ENCODE peak calls at places on chromosome 15, in five cellular contexts. One of them, this sample, is unnamed.

GRCh38 chr15:92149029-92149428 is 244.7 kb upstream of the ST8SIA2 start:
- DNase-seq in GM23338: no peak
- DNase-seq in HCT116: no peak
- DNase-seq in A549: no peak
- DNase-seq in HepG2: no peak
- DNase-seq in this sample: no peak

GRCh38 chr15:38252481-38253311 is at the start of gene SPRED1:
- DNase-seq in HepG2: peak; percentile 14
- DNase-seq in GM23338: peak; percentile 57
- DNase-seq in A549: no peak
- DNase-seq in HCT116: no peak
- DNase-seq in this sample: no peak

GRCh38 chr15:56149071-56149470 is 94.6 kb downstream of the RFX7 start:
- DNase-seq in HCT116: no peak
- DNase-seq in A549: no peak
- DNase-seq in HepG2: no peak
- DNase-seq in GM23338: no peak
- DNase-seq in this sample: no peak

GRCh38 chr15:36024066-36024465 is 478.1 kb upstream of the DPH6 start:
- DNase-seq in A549: no peak
- DNase-seq in HepG2: no peak
- DNase-seq in GM23338: no peak
- DNase-seq in HCT116: no peak
- DNase-seq in this sample: no peak

GRCh38 chr15:34360298-34360697 is 6.7 kb downstream of the LPCAT4 start:
- DNase-seq in HepG2: no peak
- DNase-seq in A549: peak; percentile 23
- DNase-seq in GM23338: peak; percentile 71
- DNase-seq in HCT116: peak; percentile 56
- DNase-seq in this sample: no peak

GRCh38 chr15:71291723-71292122 is 176.5 kb downstream of the THSD4 start:
- DNase-seq in HCT116: no peak
- DNase-seq in GM23338: no peak
- DNase-seq in HepG2: no peak
- DNase-seq in A549: no peak
- DNase-seq in this sample: no peak

GRCh38 chr15:99131441-99132023 is 26.7 kb downstream of the SYNM start:
- DNase-seq in HepG2: peak; percentile 83
- DNase-seq in A549: no peak
- DNase-seq in HCT116: no peak
- DNase-seq in GM23338: no peak
- DNase-seq in this sample: no peak

GRCh38 chr15:45941367-45941766 is 306.5 kb downstream of the SQOR start:
- DNase-seq in GM23338: no peak
- DNase-seq in A549: no peak
- DNase-seq in HCT116: no peak
- DNase-seq in HepG2: peak; percentile 3
- DNase-seq in this sample: no peak

GRCh38 chr15:81254277-81255265 is 57.9 kb downstream of the IL16 start:
- DNase-seq in GM23338: no peak
- DNase-seq in HepG2: no peak
- DNase-seq in HCT116: no peak
- DNase-seq in A549: no peak
- DNase-seq in this sample: no peak

GRCh38 chr15:85745525-85745924 is 49.2 kb downstream of the KLHL25 start:
- DNase-seq in GM23338: no peak
- DNase-seq in A549: no peak
- DNase-seq in HCT116: no peak
- DNase-seq in HepG2: no peak
- DNase-seq in this sample: no peak

GRCh38 chr15:41570764-41571163 is 11.8 kb downstream of the TYRO3 start:
- DNase-seq in HCT116: no peak
- DNase-seq in A549: no peak
- DNase-seq in GM23338: no peak
- DNase-seq in HepG2: no peak
- DNase-seq in this sample: no peak

GRCh38 chr15:81400640-81401236 is 26.7 kb upstream of the TMC3 start:
- DNase-seq in GM23338: peak; percentile 78
- DNase-seq in HepG2: peak; percentile 21
- DNase-seq in HCT116: peak; percentile 52
- DNase-seq in A549: peak; percentile 61
- DNase-seq in this sample: peak; percentile 61

GRCh38 chr15:73637527-73637926 is 4.3 kb upstream of the NPTN start:
- DNase-seq in HCT116: no peak
- DNase-seq in HepG2: no peak
- DNase-seq in GM23338: peak; percentile 44
- DNase-seq in A549: peak; percentile 58
- DNase-seq in this sample: no peak

GRCh38 chr15:25059698-25060471 is 105.1 kb downstream of the SNRPN start:
- DNase-seq in HepG2: no peak
- DNase-seq in A549: no peak
- DNase-seq in GM23338: no peak
- DNase-seq in HCT116: no peak
- DNase-seq in this sample: no peak

GRCh38 chr15:42069496-42070275 is 24.7 kb downstream of the PLA2G4D start:
- DNase-seq in HepG2: no peak
- DNase-seq in A549: no peak
- DNase-seq in GM23338: no peak
- DNase-seq in HCT116: no peak
- DNase-seq in this sample: no peak

GRCh38 chr15:70140543-70141375 is 43.0 kb upstream of the TLE3 start:
- DNase-seq in HCT116: no peak
- DNase-seq in HepG2: peak; percentile 94
- DNase-seq in GM23338: peak; percentile 84
- DNase-seq in A549: peak; percentile 74
- DNase-seq in this sample: no peak

GRCh38 chr15:75104804-75105557 is 81.6 kb downstream of the PPCDC start:
- DNase-seq in GM23338: no peak
- DNase-seq in A549: peak; percentile 93
- DNase-seq in HCT116: peak; percentile 88
- DNase-seq in HepG2: peak; percentile 77
- DNase-seq in this sample: peak; percentile 50

GRCh38 chr15:75420698-75421097 is 30.8 kb downstream of the SIN3A start:
- DNase-seq in HCT116: no peak
- DNase-seq in A549: no peak
- DNase-seq in GM23338: no peak
- DNase-seq in HepG2: no peak
- DNase-seq in this sample: no peak

GRCh38 chr15:75068748-75069147 is 45.4 kb downstream of the PPCDC start:
- DNase-seq in A549: no peak
- DNase-seq in GM23338: no peak
- DNase-seq in HepG2: no peak
- DNase-seq in HCT116: no peak
- DNase-seq in this sample: no peak

GRCh38 chr15:100001405-100001804 is 268.2 kb upstream of the LYSMD4 start:
- DNase-seq in HCT116: no peak
- DNase-seq in HepG2: no peak
- DNase-seq in GM23338: no peak
- DNase-seq in A549: no peak
- DNase-seq in this sample: no peak

GRCh38 chr15:58229297-58229768 is 91.2 kb downstream of the AQP9 start:
- DNase-seq in HepG2: peak; percentile 47
- DNase-seq in A549: no peak
- DNase-seq in GM23338: peak; percentile 73
- DNase-seq in HCT116: no peak
- DNase-seq in this sample: no peak

GRCh38 chr15:58233341-58233740 is 95.2 kb downstream of the AQP9 start:
- DNase-seq in HCT116: no peak
- DNase-seq in HepG2: no peak
- DNase-seq in GM23338: no peak
- DNase-seq in A549: peak; percentile 36
- DNase-seq in this sample: no peak

GRCh38 chr15:58232273-58233065 is 94.3 kb downstream of the AQP9 start:
- DNase-seq in HCT116: no peak
- DNase-seq in GM23338: no peak
- DNase-seq in A549: no peak
- DNase-seq in HepG2: no peak
- DNase-seq in this sample: no peak

GRCh38 chr15:58227706-58228543 is 89.7 kb downstream of the AQP9 start:
- DNase-seq in HCT116: peak; percentile 78
- DNase-seq in HepG2: peak; percentile 62
- DNase-seq in GM23338: peak; percentile 86
- DNase-seq in A549: peak; percentile 88
- DNase-seq in this sample: peak; percentile 67

GRCh38 chr15:58228708-58229107 is 90.5 kb downstream of the AQP9 start:
- DNase-seq in A549: peak; percentile 40
- DNase-seq in HCT116: no peak
- DNase-seq in GM23338: peak; percentile 21
- DNase-seq in HepG2: no peak
- DNase-seq in this sample: no peak
- H3K4me1 ChIP-seq in A549: peaks cover 34% of the 10 kb centered on the region
- H3K4me1 ChIP-seq in HCT116: peaks cover 7% of the 10 kb centered on the region
- H3K4me1 ChIP-seq in GM23338: peaks cover 26% of the 10 kb centered on the region
- H3K4me1 ChIP-seq in HepG2: peaks cover 18% of the 10 kb centered on the region
- H3K4me1 ChIP-seq in this sample: peaks cover 3% of the 10 kb centered on the region

GRCh38 chr15:101810451-101810850 is 1.6 kb upstream of the OR4F15 start:
- DNase-seq in GM23338: no peak
- DNase-seq in A549: no peak
- DNase-seq in HepG2: no peak
- DNase-seq in HCT116: no peak
- DNase-seq in this sample: no peak

GRCh38 chr15:101807345-101807945 is 4.1 kb downstream of the OR4F6 start:
- DNase-seq in A549: no peak
- DNase-seq in HepG2: no peak
- DNase-seq in GM23338: no peak
- DNase-seq in HCT116: no peak
- DNase-seq in this sample: no peak

GRCh38 chr15:101805605-101806345 is 2.5 kb downstream of the OR4F6 start:
- DNase-seq in HepG2: no peak
- DNase-seq in A549: no peak
- DNase-seq in HCT116: no peak
- DNase-seq in GM23338: no peak
- DNase-seq in this sample: no peak

GRCh38 chr15:101810905-101811304 is 1.1 kb upstream of the OR4F15 start:
- DNase-seq in A549: no peak
- DNase-seq in HepG2: no peak
- DNase-seq in GM23338: peak; percentile 51
- DNase-seq in HCT116: no peak
- DNase-seq in this sample: no peak

GRCh38 chr15:101808201-101808600 is 3.8 kb upstream of the OR4F15 start:
- DNase-seq in HCT116: no peak
- DNase-seq in A549: no peak
- DNase-seq in HepG2: no peak
- DNase-seq in GM23338: no peak
- DNase-seq in this sample: no peak
- TF ChIP-seq REST in HCT116: no peak
- TF ChIP-seq REST in A549: no peak
- TF ChIP-seq REST in HepG2: no peak
- TF ChIP-seq REST in GM23338: no peak
- TF ChIP-seq REST in this sample: no peak

DNA sequence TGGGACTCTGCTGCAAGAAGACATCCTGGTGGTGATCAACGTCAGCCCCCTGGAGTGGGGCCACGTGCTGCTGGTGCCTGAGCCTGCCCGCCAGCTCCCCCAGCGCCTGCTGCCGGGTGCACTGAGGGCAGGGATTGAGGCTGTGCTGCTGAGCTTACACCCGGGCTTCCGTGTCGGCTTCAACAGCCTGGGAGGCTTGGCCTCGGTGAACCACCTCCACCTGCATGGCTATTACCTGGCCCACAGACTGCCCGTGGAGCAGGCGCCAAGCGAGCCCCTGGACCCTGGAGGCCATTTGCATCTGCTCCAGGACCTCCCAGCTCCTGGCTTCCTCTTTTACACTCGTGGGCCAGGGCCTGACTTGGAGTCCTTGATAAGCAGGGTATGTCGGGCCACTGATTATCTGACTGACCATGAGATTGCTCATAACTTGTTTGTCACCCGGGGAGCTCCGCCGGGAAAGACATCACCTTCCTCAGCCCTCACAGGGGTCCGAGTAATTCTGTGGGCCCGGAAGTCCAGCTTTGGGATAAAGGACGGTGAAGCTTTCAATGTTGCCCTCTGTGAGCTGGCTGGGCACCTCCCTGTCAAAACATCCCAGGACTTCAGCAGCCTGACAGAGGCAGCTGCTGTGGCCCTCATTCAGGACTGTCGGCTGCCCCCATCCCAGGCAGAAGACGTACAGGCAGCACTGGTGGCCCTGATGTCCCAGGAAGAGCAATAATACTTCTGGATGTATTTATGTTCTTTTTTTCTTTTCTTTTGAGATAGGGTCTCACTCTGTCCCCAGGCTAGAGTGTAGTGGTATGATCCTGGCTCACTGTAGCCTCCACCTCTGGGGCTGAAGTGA is 7.6 kb downstream of the GDPGP1 start:
- DNase-seq in HepG2: no peak
- DNase-seq in A549: no peak
- DNase-seq in HCT116: no peak
- DNase-seq in GM23338: peak; percentile 11
- DNase-seq in this sample: no peak
- H3K4me1 ChIP-seq in HepG2: peaks cover 16% of the 10 kb centered on the region
- H3K4me1 ChIP-seq in A549: no peaks in the 10 kb centered on the region
- H3K4me1 ChIP-seq in HCT116: peaks cover 12% of the 10 kb centered on the region
- H3K4me1 ChIP-seq in GM23338: no peaks in the 10 kb centered on the region
- H3K4me1 ChIP-seq in this sample: no peaks in the 10 kb centered on the region

GRCh38 chr15:68405426-68406250 is 26.3 kb downstream of the ITGA11 start:
- DNase-seq in HCT116: no peak
- DNase-seq in A549: no peak
- DNase-seq in GM23338: no peak
- DNase-seq in HepG2: no peak
- DNase-seq in this sample: no peak

GRCh38 chr15:68401496-68402431 is 30.2 kb downstream of the ITGA11 start:
- DNase-seq in A549: no peak
- DNase-seq in HepG2: no peak
- DNase-seq in HCT116: no peak
- DNase-seq in GM23338: no peak
- DNase-seq in this sample: no peak

GRCh38 chr15:68402432-68403160 is 29.4 kb downstream of the ITGA11 start:
- DNase-seq in GM23338: no peak
- DNase-seq in HepG2: no peak
- DNase-seq in HCT116: no peak
- DNase-seq in A549: no peak
- DNase-seq in this sample: no peak

GRCh38 chr15:68403161-68403941 is 28.6 kb downstream of the ITGA11 start:
- DNase-seq in HCT116: no peak
- DNase-seq in GM23338: no peak
- DNase-seq in HepG2: no peak
- DNase-seq in A549: no peak
- DNase-seq in this sample: no peak

DNA sequence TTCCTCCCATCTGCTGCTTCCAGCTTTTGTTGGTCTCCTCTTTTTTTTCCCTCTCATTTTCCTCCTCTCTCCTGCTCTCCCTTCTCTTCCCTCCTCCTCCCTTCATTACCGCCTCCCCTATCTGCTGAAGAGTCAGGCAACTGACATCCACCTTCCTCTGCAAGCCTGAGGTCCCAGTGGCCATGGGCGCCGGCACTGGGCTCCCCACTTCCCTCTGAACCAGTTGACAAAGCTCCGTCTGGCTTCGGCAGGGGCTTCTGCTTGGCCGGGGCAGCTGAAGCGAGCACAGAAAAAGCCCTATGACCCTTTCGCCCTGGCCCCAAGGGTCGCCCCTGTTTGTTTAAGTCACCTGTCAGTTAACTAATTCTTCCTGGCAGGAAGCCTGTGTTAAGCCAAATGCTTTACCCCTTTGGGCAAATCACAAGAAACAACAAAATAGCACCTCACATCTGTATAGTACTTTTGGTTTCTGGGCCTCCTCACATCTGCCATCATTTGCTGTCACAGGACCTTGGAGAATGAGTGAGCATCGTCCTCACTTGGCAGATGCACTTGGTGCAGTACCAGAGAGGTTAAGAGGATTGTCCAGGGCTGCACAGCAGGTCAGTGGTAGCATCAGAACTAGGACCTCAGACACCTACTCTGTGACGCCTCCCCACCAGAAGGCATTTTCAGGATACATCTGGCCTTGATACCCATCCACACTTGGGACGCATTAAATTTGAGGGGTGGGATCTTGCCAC is 27.7 kb downstream of the ITGA11 start:
- DNase-seq in HCT116: no peak
- DNase-seq in A549: no peak
- DNase-seq in HepG2: no peak
- DNase-seq in GM23338: no peak
- DNase-seq in this sample: no peak
- TF ChIP-seq REST in HCT116: no peak
- TF ChIP-seq REST in A549: no peak
- TF ChIP-seq REST in HepG2: no peak
- TF ChIP-seq REST in GM23338: no peak
- TF ChIP-seq REST in this sample: no peak